ENCODE peak calls at places on chromosomes 5 and 9, in ten cellular contexts. A is NB4, M is stomach, I is AG10803, B is left ventricle myocardium inferior, Z is cardiac fibroblast, R is SJCRH30, F is IMR-90, E is colonic mucosa, H is neuronal stem cell. N is an unnamed sample.
A peak's percentile ranks its signal among the peaks of the same experiment; 100 is the strongest.

GRCh38 chr9:32251539-32251938 is 132.9 kb upstream of the ACO1 start:
- DNase-seq in A (peak; percentile 84), M (peak; percentile 41), I (peak; percentile 21), B (no peak), Z (peak; percentile 69), R (peak; percentile 79), F (peak; percentile 20), E (peak; percentile 50), H (peak; percentile 54), N (peak; percentile 3)

GRCh38 chr9:108682191-108682590 is 173.6 kb downstream of the ACTL7B start:
- DNase-seq in A (no peak), M (no peak), I (peak; percentile 27), B (no peak), Z (no peak), R (no peak), F (no peak), E (no peak), H (no peak), N (no peak)

GRCh38 chr5:154972476-154973080 is 31.7 kb downstream of the MRPL22 start:
- DNase-seq in A (peak; percentile 50), M (no peak), I (peak; percentile 40), B (no peak), Z (peak; percentile 72), R (peak; percentile 59), F (peak; percentile 53), E (no peak), H (peak; percentile 26), N (no peak)

GRCh38 chr5:67393211-67393610 is 196.6 kb upstream of the CD180 start:
- DNase-seq in A (no peak), M (no peak), I (no peak), B (no peak), Z (peak; percentile 9), R (no peak), F (no peak), E (no peak), H (no peak), N (no peak)

GRCh38 chr5:177606071-177607051 is 6.4 kb downstream of the B4GALT7 start:
- DNase-seq in A (no peak), M (no peak), I (no peak), B (no peak), Z (no peak), R (peak; percentile 13), F (no peak), E (no peak), H (no peak), N (no peak)

GRCh38 chr9:31683126-31683525 is 701.3 kb upstream of the ACO1 start:
- DNase-seq in A (no peak), M (no peak), I (no peak), B (no peak), Z (no peak), R (peak; percentile 52), F (no peak), E (no peak), H (no peak), N (no peak)

GRCh38 chr5:153965102-153965645 is 73.5 kb downstream of the FAM114A2 start:
- DNase-seq in A (peak; percentile 64), M (peak; percentile 33), I (peak; percentile 69), B (no peak), Z (peak; percentile 68), R (peak; percentile 83), F (peak; percentile 41), E (peak; percentile 30), H (peak; percentile 78), N (no peak)

GRCh38 chr5:169544264-169544950 is 39.2 kb upstream of the SPDL1 start:
- DNase-seq in A (no peak), M (no peak), I (no peak), B (no peak), Z (no peak), R (no peak), F (no peak), E (no peak), H (no peak), N (no peak)

GRCh38 chr5:44932922-44933585 is 124.3 kb downstream of the MRPS30 start:
- DNase-seq in A (no peak), M (no peak), I (no peak), B (no peak), Z (no peak), R (no peak), F (no peak), E (no peak), H (no peak), N (no peak)

GRCh38 chr9:110755179-110755578 is 86.6 kb downstream of the MUSK start:
- DNase-seq in A (no peak), M (no peak), I (no peak), B (no peak), Z (no peak), R (no peak), F (no peak), E (no peak), H (no peak), N (no peak)

GRCh38 chr5:175520321-175520720 is 42.0 kb downstream of the SFXN1 start:
- DNase-seq in A (no peak), M (no peak), I (no peak), B (no peak), Z (no peak), R (no peak), F (no peak), E (no peak), H (no peak), N (no peak)

GRCh38 chr5:51242453-51242852 is 140.8 kb upstream of the ISL1 start:
- DNase-seq in A (no peak), M (no peak), I (no peak), B (no peak), Z (no peak), R (peak; percentile 17), F (no peak), E (no peak), H (no peak), N (no peak)
- H3K4me3 ChIP-seq in A (no peak overlapping the region), M (no peak overlapping the region), I (no peak overlapping the region), B (no peak overlapping the region), Z (no peak overlapping the region), R (no peak overlapping the region), F (no peak overlapping the region), E (no peak overlapping the region), H (no peak overlapping the region), N (no peak overlapping the region)

DNA sequence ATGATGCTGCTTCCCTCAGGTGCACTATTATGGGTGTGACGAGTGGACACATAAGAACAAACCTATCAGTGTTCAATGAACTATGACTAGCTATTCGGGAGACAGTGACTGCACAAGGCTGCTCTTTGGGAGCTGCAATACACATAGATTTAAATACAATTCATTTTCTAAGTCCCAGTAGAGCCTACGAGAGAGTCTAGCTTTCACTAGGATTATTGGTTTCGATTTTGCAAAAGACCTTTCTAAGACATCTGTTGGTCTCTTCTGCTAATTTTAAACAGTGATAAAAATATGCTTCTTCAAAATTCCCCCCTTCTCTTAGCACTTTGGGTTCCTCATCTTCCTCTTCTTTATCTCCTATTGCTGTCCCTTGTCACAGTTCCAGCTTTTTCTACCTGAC is 241.3 kb downstream of the MAN2A1 start:
- DNase-seq in A (no peak), M (no peak), I (no peak), B (no peak), Z (no peak), R (no peak), F (no peak), E (no peak), H (no peak), N (no peak)
- H3K4me3 ChIP-seq in A (no peak overlapping the region), M (no peak overlapping the region), I (no peak overlapping the region), B (no peak overlapping the region), Z (no peak overlapping the region), R (no peak overlapping the region), F (no peak overlapping the region), E (no peak overlapping the region), H (no peak overlapping the region), N (no peak overlapping the region)

GRCh38 chr9:121216406-121216805 is 14.7 kb upstream of the RAB14 start:
- DNase-seq in A (no peak), M (no peak), I (no peak), B (no peak), Z (no peak), R (no peak), F (no peak), E (no peak), H (no peak), N (no peak)

GRCh38 chr9:121217609-121218292 is 16.1 kb upstream of the RAB14 start:
- DNase-seq in A (peak; percentile 51), M (no peak), I (no peak), B (no peak), Z (peak; percentile 81), R (no peak), F (peak; percentile 83), E (no peak), H (no peak), N (peak; percentile 47)

GRCh38 chr9:121220996-121221671 is 19.5 kb upstream of the RAB14 start:
- DNase-seq in A (peak; percentile 28), M (no peak), I (no peak), B (no peak), Z (no peak), R (no peak), F (no peak), E (no peak), H (no peak), N (no peak)

GRCh38 chr9:121222524-121223171 is 21.0 kb upstream of the RAB14 start:
- DNase-seq in A (peak; percentile 72), M (no peak), I (peak; percentile 59), B (no peak), Z (peak; percentile 77), R (peak; percentile 84), F (peak; percentile 61), E (no peak), H (no peak), N (no peak)

DNA sequence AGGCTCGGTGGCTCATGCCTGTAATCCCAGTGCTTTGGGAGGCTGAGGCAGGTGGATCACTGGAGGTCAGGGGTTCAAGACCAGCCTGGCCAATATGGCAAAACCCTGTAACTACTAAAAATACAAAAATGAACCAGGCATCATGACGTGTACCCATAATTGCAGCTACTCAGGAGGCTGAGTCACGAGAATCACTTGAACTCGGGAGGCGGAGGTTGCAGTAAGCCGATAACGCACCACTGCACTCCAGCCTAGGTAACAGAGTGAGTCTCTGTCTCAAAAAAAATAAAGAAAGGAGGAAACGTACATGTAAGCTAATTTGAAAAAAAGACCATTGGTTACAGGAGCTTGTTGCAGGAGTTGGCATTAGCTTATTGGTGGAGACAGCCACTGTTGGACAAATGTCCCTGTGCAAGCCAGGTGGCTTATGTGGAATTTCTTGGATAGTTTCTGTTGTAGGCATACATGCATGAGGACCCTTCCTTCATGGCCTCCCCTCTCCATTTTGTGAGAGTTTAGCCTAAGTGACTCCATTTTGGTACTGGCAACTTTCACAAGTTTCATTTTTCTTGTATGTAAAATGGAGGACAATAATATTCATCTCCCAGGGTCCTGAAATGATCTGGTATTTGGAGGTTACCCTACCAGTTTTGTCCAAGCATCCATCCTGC is 16.8 kb upstream of the RAB14 start:
- DNase-seq in A (no peak), M (no peak), I (no peak), B (no peak), Z (no peak), R (no peak), F (no peak), E (no peak), H (no peak), N (no peak)
- H3K4me3 ChIP-seq in A (no peak overlapping the region), M (no peak overlapping the region), I (no peak overlapping the region), B (no peak overlapping the region), Z (no peak overlapping the region), R (no peak overlapping the region), F (no peak overlapping the region), E (no peak overlapping the region), H (no peak overlapping the region), N (no peak overlapping the region)

DNA sequence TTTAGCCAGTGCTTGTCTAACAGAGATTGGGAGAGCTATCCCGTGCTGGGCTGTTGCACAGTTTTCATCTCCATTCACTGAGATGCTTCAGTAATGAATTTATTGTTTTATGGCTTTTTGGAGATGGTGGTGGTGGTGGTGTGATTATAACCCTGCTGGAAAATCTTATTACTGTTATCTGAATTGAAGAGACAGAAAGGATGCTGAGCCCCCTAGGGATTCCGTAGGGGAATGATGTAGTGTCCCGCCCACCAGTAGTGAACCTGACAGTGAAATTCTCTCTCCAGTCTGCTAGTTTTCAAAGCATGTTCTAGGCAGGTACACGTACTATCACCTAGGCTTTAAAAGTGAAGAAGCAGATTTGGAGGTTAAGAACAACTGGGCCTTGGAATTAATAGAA is 1.9 kb downstream of the RAI14 start:
- DNase-seq in A (no peak), M (no peak), I (peak; percentile 44), B (no peak), Z (peak; percentile 58), R (peak; percentile 34), F (peak; percentile 66), E (no peak), H (no peak), N (peak; percentile 32)
- H3K4me3 ChIP-seq in A (no peak overlapping the region), M (peak overlapping the region; percentile 65), I (peak overlapping the region; percentile 88), B (peak overlapping the region; percentile 84), Z (peak overlapping the region; percentile 96), R (peak overlapping the region; percentile 96), F (peak overlapping the region; percentile 99), E (no peak overlapping the region), H (peak overlapping the region; percentile 95), N (peak overlapping the region; percentile 87)